ENCODE peak calls at places on chromosomes 13 and 19, in six cellular contexts. C is SK-N-SH, H is K562, A is H1, N is GM12878, V is HepG2. X is an unnamed sample.

GRCh38 chr19:30255783-30256509 is 116.2 kb upstream of the ZNF536 start:
- DNase-seq in C (peak; percentile 72), A (no peak), N (no peak), H (no peak), V (no peak), X (no peak)

GRCh38 chr13:67568205-67568604 is 338.1 kb upstream of the PCDH9 start:
- DNase-seq in H (no peak), N (no peak), A (no peak), C (no peak), V (no peak), X (no peak)

GRCh38 chr13:60759499-60759898 is 362.5 kb downstream of the TDRD3 start:
- DNase-seq in H (no peak), C (peak; percentile 31), V (peak; percentile 3), N (no peak), A (no peak), X (no peak)

GRCh38 chr13:23656637-23657036 is 86.4 kb downstream of the TNFRSF19 start:
- DNase-seq in H (no peak), C (peak; percentile 77), A (no peak), V (peak; percentile 45), N (no peak), X (peak; percentile 75)

GRCh38 chr19:4172861-4173473 is 9.4 kb downstream of the SIRT6 start:
- DNase-seq in A (peak; percentile 98), V (no peak), C (peak; percentile 84), N (no peak), H (peak; percentile 83), X (no peak)

GRCh38 chr13:53250272-53250875 is 221.8 kb downstream of the OLFM4 start:
- DNase-seq in C (peak; percentile 57), N (peak; percentile 15), H (peak; percentile 46), A (no peak), V (peak; percentile 74), X (peak; percentile 38)

GRCh38 chr13:98048263-98048662 is 94.6 kb upstream of the FARP1 start:
- DNase-seq in N (no peak), H (no peak), V (no peak), A (no peak), C (no peak), X (no peak)

GRCh38 chr19:9939301-9939913 is 3.1 kb upstream of the OLFM2 start:
- DNase-seq in A (no peak), H (no peak), V (no peak), N (no peak), C (no peak), X (no peak)

GRCh38 chr19:6532244-6532999 is 1.6 kb downstream of the TNFSF9 start:
- DNase-seq in H (peak; percentile 53), N (no peak), A (no peak), V (no peak), C (no peak), X (peak; percentile 65)

GRCh38 chr19:49690656-49691242 is at the start of gene CPT1C:
- DNase-seq in A (peak; percentile 94), N (no peak), V (no peak), C (peak; percentile 96), H (no peak), X (no peak)

GRCh38 chr19:43901395-43902390 is 33.4 kb downstream of the ZNF45 start:
- DNase-seq in V (peak; percentile 80), C (peak; percentile 78), N (peak; percentile 61), H (peak; percentile 77), A (peak; percentile 88), X (peak; percentile 43)

GRCh38 chr19:3586124-3586626 is 897 bp downstream of the GIPC3 start:
- DNase-seq in V (no peak), C (peak; percentile 89), A (peak; percentile 89), H (peak; percentile 74), N (no peak), X (no peak)

GRCh38 chr19:33714149-33714548 is 82.5 kb upstream of the KCTD15 start:
- DNase-seq in H (no peak), A (no peak), N (no peak), V (no peak), C (no peak), X (no peak)

GRCh38 chr19:34962281-34962944 is 1.6 kb downstream of the ZNF792 start:
- DNase-seq in V (peak; percentile 86), A (no peak), C (peak; percentile 72), N (no peak), H (peak; percentile 62), X (no peak)

GRCh38 chr19:39998511-39998910 is 1.7 kb downstream of the ZNF546 start:
- DNase-seq in V (no peak), H (no peak), A (no peak), N (no peak), C (no peak), X (no peak)
- TF ChIP-seq GABPA in V (no peak), H (no peak), A (no peak), N (no peak), C (no peak), X (no peak)

GRCh38 chr13:31774186-31774585 is 34.9 kb downstream of the RXFP2 start:
- DNase-seq in C (no peak), N (no peak), A (no peak), V (no peak), H (no peak), X (no peak)

GRCh38 chr13:31772231-31772630 is 32.9 kb downstream of the RXFP2 start:
- DNase-seq in H (no peak), N (no peak), C (no peak), A (no peak), V (no peak), X (no peak)

GRCh38 chr13:31775686-31776085 is 36.4 kb downstream of the RXFP2 start:
- DNase-seq in A (no peak), V (no peak), C (no peak), N (no peak), H (no peak), X (no peak)

GRCh38 chr13:31775148-31775547 is 35.8 kb downstream of the RXFP2 start:
- DNase-seq in V (no peak), H (no peak), C (no peak), A (no peak), N (no peak), X (no peak)

GRCh38 chr13:31773538-31773937 is 34.2 kb downstream of the RXFP2 start:
- DNase-seq in A (no peak), V (no peak), N (no peak), H (no peak), C (no peak), X (no peak)
- H3K4me3 ChIP-seq in A (no peak overlapping the region), V (no peak overlapping the region), N (no peak overlapping the region), H (no peak overlapping the region), C (peak overlapping the region; percentile 28), X (no peak overlapping the region)

GRCh38 chr19:16327501-16327900 is 2.9 kb downstream of the KLF2 start:
- DNase-seq in H (no peak), N (no peak), A (no peak), C (no peak), V (no peak), X (no peak)
- TF ChIP-seq GABPA in H (no peak), N (no peak), A (no peak), C (no peak), V (no peak), X (no peak)

DNA sequence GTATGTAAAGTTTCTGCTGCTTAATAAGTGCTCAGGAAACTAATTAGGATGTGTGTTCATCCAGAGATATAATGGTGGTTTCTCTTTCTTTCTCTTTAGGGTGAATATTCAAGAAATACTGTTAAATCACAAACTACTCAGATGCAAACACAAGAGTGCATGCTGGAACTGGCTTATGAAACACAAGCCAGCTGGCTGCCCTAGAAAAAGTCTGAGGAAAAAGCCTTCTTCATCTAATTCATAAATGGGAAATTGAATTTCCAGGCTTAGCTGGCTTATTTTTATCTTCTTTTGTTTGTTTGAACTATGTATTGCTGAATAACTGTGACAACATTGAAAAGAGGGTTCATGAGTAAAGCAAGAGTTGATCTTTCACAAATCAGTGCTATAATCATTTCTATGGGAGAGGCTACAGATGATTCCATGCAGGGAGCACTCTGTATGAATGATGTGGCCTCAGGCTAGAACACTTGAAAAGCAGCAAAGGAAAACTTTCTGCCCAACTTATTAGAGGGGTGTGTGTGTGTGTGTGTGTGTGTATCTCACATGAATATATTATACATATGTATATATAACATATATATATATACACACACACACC is 69.8 kb upstream of the SCEL start:
- DNase-seq in C (no peak), A (no peak), N (no peak), V (no peak), H (no peak), X (no peak)
- H3K4me3 ChIP-seq in C (no peak overlapping the region), A (no peak overlapping the region), N (no peak overlapping the region), V (no peak overlapping the region), H (no peak overlapping the region), X (no peak overlapping the region)

DNA sequence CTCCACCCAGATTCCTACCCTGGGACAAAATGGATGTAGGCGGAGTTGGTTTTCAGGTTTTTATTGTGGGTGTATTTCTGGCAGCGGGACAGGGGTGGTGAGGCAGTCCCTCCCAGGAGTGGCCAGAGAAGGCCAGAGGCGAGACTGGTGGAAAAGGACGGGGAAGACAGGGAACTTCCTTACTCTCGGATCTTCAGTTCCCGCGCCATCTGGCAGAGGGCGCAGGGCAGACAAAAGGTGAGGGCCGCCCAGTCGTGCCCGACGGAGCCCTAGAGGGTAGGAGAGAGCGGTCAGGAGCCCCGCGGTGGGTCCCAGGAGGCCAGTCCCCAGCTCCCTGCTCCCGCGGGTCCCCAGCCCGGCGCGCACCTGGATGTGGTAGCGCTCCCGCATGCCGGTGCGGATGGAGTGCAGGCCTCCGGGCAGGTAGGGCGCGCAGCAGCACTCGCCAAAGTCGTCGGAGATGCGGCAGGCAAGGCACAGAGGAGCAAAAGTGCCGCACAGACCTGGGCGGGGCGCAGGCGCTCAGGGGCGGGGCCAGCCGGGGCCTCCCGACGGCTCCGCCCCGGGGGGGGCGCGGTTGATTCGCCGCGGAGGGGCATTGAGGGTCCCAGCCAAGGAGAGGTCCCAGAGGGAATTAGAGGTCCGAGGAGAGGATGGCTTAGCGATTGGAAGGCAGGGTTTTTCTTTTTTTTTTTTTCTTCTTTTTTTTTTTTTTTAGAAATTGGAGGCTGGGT is 3.0 kb downstream of the CNFN start:
- DNase-seq in V (peak; percentile 63), C (peak; percentile 91), A (peak; percentile 94), H (peak; percentile 87), N (no peak), X (peak; percentile 69)
- TF ChIP-seq GABPA in V (no peak), C (no peak), A (no peak), H (no peak), N (no peak), X (no peak)

DNA sequence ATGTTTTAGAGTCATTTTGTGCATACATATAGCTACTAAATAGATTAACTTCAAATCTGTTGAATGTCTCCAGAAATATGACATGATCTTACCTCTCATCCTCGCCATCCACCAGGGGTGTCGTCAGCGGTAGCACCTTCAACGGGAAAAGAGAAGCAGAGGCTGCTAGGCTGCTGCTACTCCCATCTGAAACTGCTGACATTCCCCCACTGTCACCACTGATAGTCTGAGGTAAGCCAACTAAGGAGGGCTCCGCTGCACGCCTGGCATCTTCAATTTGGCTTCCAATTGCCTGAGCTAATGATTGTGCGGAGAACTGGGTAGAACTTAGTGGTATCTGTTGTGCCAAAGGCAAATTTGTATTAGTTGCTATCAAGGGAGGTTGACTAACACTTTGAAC is 3.1 kb downstream of the TSC22D1 start:
- DNase-seq in V (no peak), A (no peak), H (peak; percentile 6), C (no peak), N (no peak), X (no peak)
- H3K4me3 ChIP-seq in V (no peak overlapping the region), A (peak overlapping the region; percentile 55), H (no peak overlapping the region), C (peak overlapping the region; percentile 89), N (no peak overlapping the region), X (no peak overlapping the region)

DNA sequence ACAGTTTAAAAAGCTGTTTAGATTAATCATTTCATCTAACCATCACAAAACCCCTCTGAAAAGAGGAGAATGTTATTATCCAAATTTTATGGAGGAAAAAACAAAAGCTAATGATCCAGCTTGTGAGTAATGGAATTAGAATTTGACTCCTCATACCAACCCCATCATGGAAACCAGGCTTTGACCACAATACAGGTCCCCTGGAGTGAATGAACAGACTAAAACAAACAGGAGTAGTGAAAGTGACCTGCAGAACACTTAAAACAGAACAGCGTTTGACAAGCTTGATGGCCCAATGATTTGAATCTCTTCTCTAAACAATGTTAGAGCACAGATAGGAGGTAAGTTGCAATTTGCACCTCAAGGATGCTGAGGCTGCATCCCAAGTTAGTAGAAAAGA is 230.0 kb downstream of the DCT start:
- DNase-seq in C (no peak), H (no peak), V (peak; percentile 27), N (no peak), A (no peak), X (no peak)
- TF ChIP-seq GABPA in C (no peak), H (no peak), V (no peak), N (no peak), A (no peak), X (no peak)

X was measured in HL-60.